ENCODE peak calls at places on chromosomes 4 and X, in four cellular contexts. One of them, this sample, is unnamed.

GRCh38 chr4:181637186-181638105 is 605.8 kb upstream of the TENM3 start:
- DNase-seq in brain microvascular endothelial cell: peak
- DNase-seq in tibial artery: no peak
- DNase-seq in right lobe of liver: no peak
- DNase-seq in this sample: no peak

GRCh38 chrX:3286196-3286920 is 60.1 kb downstream of the MXRA5 start:
- DNase-seq in brain microvascular endothelial cell: peak
- DNase-seq in tibial artery: no peak
- DNase-seq in right lobe of liver: no peak
- DNase-seq in this sample: no peak

GRCh38 chr4:8117278-8117682 is 41.3 kb downstream of the ABLIM2 start:
- DNase-seq in brain microvascular endothelial cell: peak
- DNase-seq in tibial artery: no peak
- DNase-seq in right lobe of liver: no peak
- DNase-seq in this sample: no peak

GRCh38 chr4:103754844-103755243 is 35.1 kb upstream of the TACR3 start:
- DNase-seq in brain microvascular endothelial cell: no peak
- DNase-seq in tibial artery: no peak
- DNase-seq in right lobe of liver: no peak
- DNase-seq in this sample: no peak

GRCh38 chrX:75067931-75068330 is 88.2 kb downstream of the ABCB7 start:
- DNase-seq in brain microvascular endothelial cell: no peak
- DNase-seq in tibial artery: no peak
- DNase-seq in right lobe of liver: no peak
- DNase-seq in this sample: no peak

GRCh38 chr4:122152699-122153328 is 683 bp downstream of the BLTP1 start:
- DNase-seq in brain microvascular endothelial cell: peak
- DNase-seq in tibial artery: peak
- DNase-seq in right lobe of liver: peak
- DNase-seq in this sample: peak

GRCh38 chr4:69881173-69881773 is 21.3 kb upstream of the SULT1E1 start:
- DNase-seq in brain microvascular endothelial cell: peak
- DNase-seq in tibial artery: peak
- DNase-seq in right lobe of liver: peak
- DNase-seq in this sample: no peak

GRCh38 chr4:3791910-3792542 is 25.8 kb downstream of the ADRA2C start:
- DNase-seq in brain microvascular endothelial cell: peak
- DNase-seq in tibial artery: no peak
- DNase-seq in right lobe of liver: peak
- DNase-seq in this sample: no peak

GRCh38 chr4:153788419-153789276 is at the start of gene SFRP2:
- DNase-seq in brain microvascular endothelial cell: no peak
- DNase-seq in tibial artery: peak
- DNase-seq in right lobe of liver: peak
- DNase-seq in this sample: peak

GRCh38 chr4:69860007-69860406 is at the start of gene SULT1E1:
- DNase-seq in brain microvascular endothelial cell: peak
- DNase-seq in tibial artery: no peak
- DNase-seq in right lobe of liver: no peak
- DNase-seq in this sample: no peak

GRCh38 chrX:108584617-108585211 is 145.1 kb downstream of the COL4A5 start:
- DNase-seq in brain microvascular endothelial cell: no peak
- DNase-seq in tibial artery: no peak
- DNase-seq in right lobe of liver: no peak
- DNase-seq in this sample: no peak

GRCh38 chr4:3785292-3785565 is 19.0 kb downstream of the ADRA2C start:
- DNase-seq in brain microvascular endothelial cell: no peak
- DNase-seq in tibial artery: no peak
- DNase-seq in right lobe of liver: no peak
- DNase-seq in this sample: no peak

GRCh38 chrX:136619889-136620505 is 28.0 kb upstream of the CD40LG start:
- DNase-seq in brain microvascular endothelial cell: no peak
- DNase-seq in tibial artery: no peak
- DNase-seq in right lobe of liver: no peak
- DNase-seq in this sample: no peak

GRCh38 chr4:7677086-7677485 is 242.4 kb upstream of the PSAPL1 start:
- DNase-seq in brain microvascular endothelial cell: no peak
- DNase-seq in tibial artery: no peak
- DNase-seq in right lobe of liver: peak
- DNase-seq in this sample: no peak

GRCh38 chrX:24759786-24760185 is 66.1 kb downstream of the POLA1 start:
- DNase-seq in brain microvascular endothelial cell: no peak
- DNase-seq in tibial artery: no peak
- DNase-seq in right lobe of liver: no peak
- DNase-seq in this sample: no peak

GRCh38 chr4:40990899-40991265 is 223.5 kb downstream of the APBB2 start:
- DNase-seq in brain microvascular endothelial cell: peak
- DNase-seq in tibial artery: no peak
- DNase-seq in right lobe of liver: no peak
- DNase-seq in this sample: no peak

GRCh38 chr4:38490753-38491446 is 173.1 kb upstream of the KLF3 start:
- DNase-seq in brain microvascular endothelial cell: no peak
- DNase-seq in tibial artery: no peak
- DNase-seq in right lobe of liver: peak
- DNase-seq in this sample: no peak

GRCh38 chr4:99202536-99202935 is 16.5 kb downstream of the ADH6 start:
- DNase-seq in brain microvascular endothelial cell: peak
- DNase-seq in tibial artery: peak
- DNase-seq in right lobe of liver: no peak
- DNase-seq in this sample: peak

GRCh38 chr4:99207911-99208718 is 10.9 kb downstream of the ADH6 start:
- DNase-seq in brain microvascular endothelial cell: peak
- DNase-seq in tibial artery: no peak
- DNase-seq in right lobe of liver: no peak
- DNase-seq in this sample: no peak

GRCh38 chr4:99207069-99207743 is 11.8 kb downstream of the ADH6 start:
- DNase-seq in brain microvascular endothelial cell: no peak
- DNase-seq in tibial artery: no peak
- DNase-seq in right lobe of liver: no peak
- DNase-seq in this sample: no peak

GRCh38 chr4:99202094-99202493 is 17.0 kb downstream of the ADH6 start:
- DNase-seq in brain microvascular endothelial cell: no peak
- DNase-seq in tibial artery: no peak
- DNase-seq in right lobe of liver: no peak
- DNase-seq in this sample: no peak

GRCh38 chr4:99205104-99205979 is 13.7 kb downstream of the ADH6 start:
- DNase-seq in brain microvascular endothelial cell: no peak
- DNase-seq in tibial artery: peak
- DNase-seq in right lobe of liver: no peak
- DNase-seq in this sample: no peak
- TF ChIP-seq CTCF in brain microvascular endothelial cell: no peak
- TF ChIP-seq CTCF in tibial artery: no peak
- TF ChIP-seq CTCF in right lobe of liver: no peak
- TF ChIP-seq CTCF in this sample: no peak

GRCh38 chr4:25860586-25861421 is 2.0 kb downstream of the SEL1L3 start:
- DNase-seq in brain microvascular endothelial cell: no peak
- DNase-seq in tibial artery: no peak
- DNase-seq in right lobe of liver: no peak
- DNase-seq in this sample: no peak
- H3K4me3 ChIP-seq in brain microvascular endothelial cell: no peak
- H3K4me3 ChIP-seq in tibial artery: no peak
- H3K4me3 ChIP-seq in right lobe of liver: no peak
- H3K4me3 ChIP-seq in this sample: no peak

GRCh38 chr4:37463457-37463856 is 218.9 kb downstream of the NWD2 start:
- DNase-seq in brain microvascular endothelial cell: no peak
- DNase-seq in tibial artery: no peak
- DNase-seq in right lobe of liver: no peak
- DNase-seq in this sample: no peak
- TF ChIP-seq CTCF in brain microvascular endothelial cell: no peak
- TF ChIP-seq CTCF in tibial artery: no peak
- TF ChIP-seq CTCF in right lobe of liver: no peak
- TF ChIP-seq CTCF in this sample: no peak

GRCh38 chr4:77155631-77156345 is 1.2 kb upstream of the CCNG2 start:
- DNase-seq in brain microvascular endothelial cell: no peak
- DNase-seq in tibial artery: no peak
- DNase-seq in right lobe of liver: no peak
- DNase-seq in this sample: no peak
- H3K4me3 ChIP-seq in brain microvascular endothelial cell: peak
- H3K4me3 ChIP-seq in tibial artery: peak
- H3K4me3 ChIP-seq in right lobe of liver: peak
- H3K4me3 ChIP-seq in this sample: peak

DNA sequence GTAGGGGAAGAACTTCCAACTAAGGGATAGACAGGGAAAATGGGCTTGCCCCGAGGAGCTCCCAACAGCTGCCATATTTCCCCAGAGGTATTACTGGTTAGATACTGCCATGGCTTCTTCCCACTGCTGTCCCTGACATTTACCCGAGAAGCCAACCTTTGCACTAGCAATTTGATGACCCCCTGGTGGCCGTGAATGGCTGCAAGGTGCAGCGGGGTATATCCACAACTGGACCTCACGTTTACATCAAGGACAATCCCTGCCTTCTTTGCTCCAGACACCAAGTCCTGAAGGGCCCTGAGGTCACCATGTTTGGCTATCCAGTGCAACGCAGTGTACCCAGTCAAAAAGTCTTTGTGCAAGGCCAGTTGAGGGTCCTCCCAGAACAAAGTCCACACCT is 2.3 kb downstream of the SOWAHB start:
- DNase-seq in brain microvascular endothelial cell: no peak
- DNase-seq in tibial artery: no peak
- DNase-seq in right lobe of liver: no peak
- DNase-seq in this sample: no peak
- TF ChIP-seq CTCF in brain microvascular endothelial cell: peak
- TF ChIP-seq CTCF in tibial artery: no peak
- TF ChIP-seq CTCF in right lobe of liver: no peak
- TF ChIP-seq CTCF in this sample: no peak

This sample was measured in sigmoid colon.